ENCODE peak calls at places on chromosomes 2 and 18, in five cellular contexts. B is mesendoderm, I is neuronal stem cell, P is IMR-90, W is H9. X is an unnamed sample.

GRCh38 chr2:16617282-16618266 is 48.1 kb downstream of the CYRIA start:
- DNase-seq in B (peak), I (peak), P (peak), W (peak), X (peak)

GRCh38 chr18:37299471-37300304 is 265.9 kb downstream of the CELF4 start:
- DNase-seq in B (peak), I (no peak), P (peak), W (no peak), X (peak)

GRCh38 chr2:109333414-109334194 is 204.6 kb downstream of the SH3RF3 start:
- DNase-seq in B (peak), I (no peak), P (peak), W (no peak), X (peak)

GRCh38 chr2:219119422-219120043 is 41.1 kb downstream of the NHEJ1 start:
- DNase-seq in B (peak), I (peak), P (peak), W (peak), X (peak)

GRCh38 chr2:52034706-52035105 is 1002.8 kb upstream of the NRXN1 start:
- DNase-seq in B (no peak), I (no peak), P (no peak), W (no peak), X (no peak)

GRCh38 chr2:188456114-188456909 is 164.6 kb downstream of the GULP1 start:
- DNase-seq in B (peak), I (no peak), P (no peak), W (peak), X (no peak)

GRCh38 chr18:63218472-63218871 is 101.1 kb downstream of the BCL2 start:
- DNase-seq in B (no peak), I (no peak), P (no peak), W (no peak), X (no peak)

GRCh38 chr2:113233593-113234550 is 44.8 kb downstream of the PAX8 start:
- DNase-seq in B (no peak), I (no peak), P (peak), W (no peak), X (no peak)

GRCh38 chr2:215594766-215595165 is 158.9 kb upstream of the FN1 start:
- DNase-seq in B (no peak), I (no peak), P (peak), W (no peak), X (no peak)

GRCh38 chr2:210922419-210922818 is 366.0 kb downstream of the CPS1 start:
- DNase-seq in B (no peak), I (no peak), P (no peak), W (no peak), X (no peak)
- H2BK120ac ChIP-seq in B (no peak), I (no peak), P (no peak), W (no peak), X (no peak)

GRCh38 chr18:48996901-48997463 is 46.2 kb upstream of the SMAD7 start:
- DNase-seq in B (peak), I (no peak), P (peak), W (no peak), X (peak)

GRCh38 chr18:48997985-48998831 is 47.4 kb upstream of the SMAD7 start:
- DNase-seq in B (peak), I (no peak), P (peak), W (peak), X (peak)

GRCh38 chr18:48999569-48999968 is 48.8 kb upstream of the SMAD7 start:
- DNase-seq in B (no peak), I (no peak), P (no peak), W (no peak), X (no peak)

GRCh38 chr18:48996041-48996440 is 45.3 kb upstream of the SMAD7 start:
- DNase-seq in B (no peak), I (no peak), P (no peak), W (no peak), X (no peak)

DNA sequence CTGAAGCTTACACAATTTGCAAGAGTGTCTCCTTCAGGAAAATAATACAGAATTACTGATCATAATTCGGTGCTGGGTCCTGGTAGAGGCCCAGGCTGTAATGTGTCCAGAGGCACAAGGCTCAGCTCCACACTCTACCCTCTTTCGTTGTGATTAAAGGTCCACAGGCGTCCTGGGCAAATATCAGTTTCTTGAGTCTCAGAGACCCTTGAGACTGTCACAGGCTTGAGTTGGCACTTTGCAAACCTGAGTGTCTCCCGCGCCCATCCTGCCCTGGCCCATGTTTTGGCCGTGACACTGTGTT is 46.9 kb upstream of the SMAD7 start:
- DNase-seq in B (no peak), I (no peak), P (no peak), W (no peak), X (no peak)
- H2BK120ac ChIP-seq in B (no peak), I (no peak), P (peak), W (no peak), X (no peak)

GRCh38 chr2:96887419-96888081 is 17.7 kb upstream of the SEMA4C start:
- DNase-seq in B (peak), I (no peak), P (no peak), W (no peak), X (no peak)
- H2BK120ac ChIP-seq in B (no peak), I (no peak), P (no peak), W (no peak), X (no peak)

GRCh38 chr18:10526211-10526949 is 553 bp downstream of the NAPG start:
- DNase-seq in B (peak), I (peak), P (peak), W (peak), X (peak)
- H2BK120ac ChIP-seq in B (no peak), I (no peak), P (peak), W (no peak), X (peak)

GRCh38 chr2:181685150-181685688 is 4.9 kb upstream of the NEUROD1 start:
- DNase-seq in B (peak), I (no peak), P (peak), W (peak), X (no peak)
- H2BK120ac ChIP-seq in B (no peak), I (no peak), P (no peak), W (no peak), X (no peak)